ENCODE peak calls at places on chromosomes 12 and 14, in five cellular contexts. One of them, this sample, is unnamed.

GRCh38 chr12:12508612-12509011 is 54.1 kb downstream of the DUSP16 start:
- DNase-seq in HepG2: no peak
- DNase-seq in A549: no peak
- DNase-seq in GM12878: no peak
- DNase-seq in NB4: no peak
- DNase-seq in this sample: no peak

GRCh38 chr14:29035129-29035528 is 268.5 kb downstream of the FOXG1 start:
- DNase-seq in HepG2: no peak
- DNase-seq in A549: no peak
- DNase-seq in GM12878: no peak
- DNase-seq in NB4: no peak
- DNase-seq in this sample: no peak

GRCh38 chr14:46136456-46136855 is 515.1 kb downstream of the RPL10L start:
- DNase-seq in HepG2: no peak
- DNase-seq in A549: no peak
- DNase-seq in GM12878: no peak
- DNase-seq in NB4: no peak
- DNase-seq in this sample: peak

GRCh38 chr12:51828951-51829581 is 19.5 kb downstream of the FIGNL2 start:
- DNase-seq in HepG2: no peak
- DNase-seq in A549: no peak
- DNase-seq in GM12878: no peak
- DNase-seq in NB4: no peak
- DNase-seq in this sample: no peak

GRCh38 chr14:103867523-103867953 is 20.2 kb upstream of the PPP1R13B start:
- DNase-seq in HepG2: no peak
- DNase-seq in A549: no peak
- DNase-seq in GM12878: no peak
- DNase-seq in NB4: no peak
- DNase-seq in this sample: no peak

GRCh38 chr14:50569714-50570274 is 9.8 kb downstream of the ATL1 start:
- DNase-seq in HepG2: no peak
- DNase-seq in A549: no peak
- DNase-seq in GM12878: no peak
- DNase-seq in NB4: no peak
- DNase-seq in this sample: no peak

GRCh38 chr12:132622437-132623071 is 4.0 kb downstream of the P2RX2 start:
- DNase-seq in HepG2: no peak
- DNase-seq in A549: no peak
- DNase-seq in GM12878: no peak
- DNase-seq in NB4: peak
- DNase-seq in this sample: no peak

GRCh38 chr12:15522574-15523187 is 200.4 kb downstream of the PTPRO start:
- DNase-seq in HepG2: peak
- DNase-seq in A549: peak
- DNase-seq in GM12878: no peak
- DNase-seq in NB4: peak
- DNase-seq in this sample: peak

GRCh38 chr12:602700-603068 is 60.6 kb downstream of the NINJ2 start:
- DNase-seq in HepG2: no peak
- DNase-seq in A549: no peak
- DNase-seq in GM12878: no peak
- DNase-seq in NB4: no peak
- DNase-seq in this sample: no peak

GRCh38 chr14:52314521-52315354 is 626 bp downstream of the PTGER2 start:
- DNase-seq in HepG2: no peak
- DNase-seq in A549: peak
- DNase-seq in GM12878: no peak
- DNase-seq in NB4: peak
- DNase-seq in this sample: peak

GRCh38 chr12:105955608-105955931 is 183.2 kb downstream of the NUAK1 start:
- DNase-seq in HepG2: no peak
- DNase-seq in A549: no peak
- DNase-seq in GM12878: no peak
- DNase-seq in NB4: no peak
- DNase-seq in this sample: no peak

GRCh38 chr12:81077686-81078441 is at the start of gene ACSS3:
- DNase-seq in HepG2: peak
- DNase-seq in A549: no peak
- DNase-seq in GM12878: no peak
- DNase-seq in NB4: no peak
- DNase-seq in this sample: no peak

GRCh38 chr12:6963016-6963731 is 7.3 kb downstream of the PHB2 start:
- DNase-seq in HepG2: no peak
- DNase-seq in A549: no peak
- DNase-seq in GM12878: no peak
- DNase-seq in NB4: no peak
- DNase-seq in this sample: no peak

GRCh38 chr14:98198385-98198784 is 1073.6 kb downstream of the BCL11B start:
- DNase-seq in HepG2: no peak
- DNase-seq in A549: no peak
- DNase-seq in GM12878: no peak
- DNase-seq in NB4: peak
- DNase-seq in this sample: no peak

GRCh38 chr14:100902295-100902694 is 1.2 kb downstream of the RTL1 start:
- DNase-seq in HepG2: peak
- DNase-seq in A549: peak
- DNase-seq in GM12878: no peak
- DNase-seq in NB4: peak
- DNase-seq in this sample: no peak

GRCh38 chr12:88909510-88909909 is 329.2 kb upstream of the KITLG start:
- DNase-seq in HepG2: no peak
- DNase-seq in A549: no peak
- DNase-seq in GM12878: no peak
- DNase-seq in NB4: no peak
- DNase-seq in this sample: no peak

GRCh38 chr12:63870838-63871237 is 26.3 kb downstream of the SRGAP1 start:
- DNase-seq in HepG2: no peak
- DNase-seq in A549: no peak
- DNase-seq in GM12878: no peak
- DNase-seq in NB4: no peak
- DNase-seq in this sample: no peak

GRCh38 chr14:71485833-71486232 is 446.4 kb upstream of the RGS6 start:
- DNase-seq in HepG2: no peak
- DNase-seq in A549: no peak
- DNase-seq in GM12878: no peak
- DNase-seq in NB4: no peak
- DNase-seq in this sample: no peak

GRCh38 chr14:71488703-71489141 is 443.5 kb upstream of the RGS6 start:
- DNase-seq in HepG2: no peak
- DNase-seq in A549: no peak
- DNase-seq in GM12878: no peak
- DNase-seq in NB4: no peak
- DNase-seq in this sample: no peak

GRCh38 chr14:71487941-71488340 is 444.3 kb upstream of the RGS6 start:
- DNase-seq in HepG2: no peak
- DNase-seq in A549: no peak
- DNase-seq in GM12878: no peak
- DNase-seq in NB4: no peak
- DNase-seq in this sample: no peak

GRCh38 chr14:71487449-71487848 is 444.8 kb upstream of the RGS6 start:
- DNase-seq in HepG2: no peak
- DNase-seq in A549: no peak
- DNase-seq in GM12878: no peak
- DNase-seq in NB4: no peak
- DNase-seq in this sample: no peak

GRCh38 chr14:71486274-71486673 is 446.0 kb upstream of the RGS6 start:
- DNase-seq in HepG2: no peak
- DNase-seq in A549: no peak
- DNase-seq in GM12878: no peak
- DNase-seq in NB4: no peak
- DNase-seq in this sample: no peak
- TF ChIP-seq MAX in HepG2: no peak
- TF ChIP-seq MAX in A549: no peak
- TF ChIP-seq MAX in GM12878: no peak
- TF ChIP-seq MAX in NB4: no peak
- TF ChIP-seq MAX in this sample: no peak

GRCh38 chr12:57896139-57896436 is 45.3 kb upstream of the ATP23 start:
- DNase-seq in HepG2: no peak
- DNase-seq in A549: no peak
- DNase-seq in GM12878: no peak
- DNase-seq in NB4: no peak
- DNase-seq in this sample: no peak

GRCh38 chr12:57898308-57898970 is 42.9 kb upstream of the ATP23 start:
- DNase-seq in HepG2: no peak
- DNase-seq in A549: no peak
- DNase-seq in GM12878: peak
- DNase-seq in NB4: no peak
- DNase-seq in this sample: peak

GRCh38 chr12:57895337-57896138 is 45.8 kb upstream of the ATP23 start:
- DNase-seq in HepG2: no peak
- DNase-seq in A549: no peak
- DNase-seq in GM12878: no peak
- DNase-seq in NB4: no peak
- DNase-seq in this sample: no peak

GRCh38 chr12:57897296-57897974 is 43.9 kb upstream of the ATP23 start:
- DNase-seq in HepG2: no peak
- DNase-seq in A549: no peak
- DNase-seq in GM12878: no peak
- DNase-seq in NB4: no peak
- DNase-seq in this sample: no peak

DNA sequence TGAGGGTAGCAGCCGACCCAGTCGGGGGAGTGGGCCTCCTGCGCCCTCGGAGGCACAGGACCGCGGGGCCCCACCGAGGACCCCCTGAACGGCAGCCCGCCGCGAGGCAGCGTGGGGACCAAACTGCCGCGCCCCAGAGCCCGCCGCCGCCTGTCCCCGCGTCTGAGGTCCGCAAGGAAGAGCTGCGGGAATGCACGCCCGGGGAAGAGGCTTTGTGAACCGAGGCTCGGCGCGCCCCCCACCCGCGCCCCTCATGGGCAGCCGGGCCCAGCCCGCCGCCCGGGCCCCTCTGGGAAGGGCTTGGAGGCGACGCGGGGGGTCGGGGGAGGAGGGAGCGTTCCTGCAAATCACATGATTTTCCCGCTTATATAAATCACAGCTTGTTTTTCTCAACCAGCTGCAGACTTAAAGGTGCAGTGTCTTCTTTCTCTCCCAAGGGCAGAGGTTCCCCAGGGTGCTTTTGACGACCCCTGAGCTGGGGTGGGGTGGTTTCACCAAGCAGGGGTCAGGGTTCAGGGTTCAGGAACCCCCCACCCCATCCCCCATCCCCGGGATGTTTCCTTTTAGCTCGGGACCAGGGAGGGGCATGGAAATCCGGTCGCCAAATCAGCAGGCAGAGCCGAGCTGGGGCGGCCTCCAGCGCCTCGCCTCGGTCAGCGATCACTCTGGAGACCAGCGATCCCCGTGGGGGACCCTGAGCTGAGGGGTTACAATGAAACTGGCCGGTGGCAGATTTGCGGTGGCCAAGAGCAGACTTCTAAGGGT is 44.7 kb upstream of the ATP23 start:
- DNase-seq in HepG2: no peak
- DNase-seq in A549: peak
- DNase-seq in GM12878: no peak
- DNase-seq in NB4: no peak
- DNase-seq in this sample: peak
- TF ChIP-seq POLR2A in HepG2: no peak
- TF ChIP-seq POLR2A in A549: no peak
- TF ChIP-seq POLR2A in GM12878: no peak
- TF ChIP-seq POLR2A in NB4: no peak
- TF ChIP-seq POLR2A in this sample: peak

GRCh38 chr12:79006306-79006705 is 141.7 kb downstream of the SYT1 start:
- DNase-seq in HepG2: no peak
- DNase-seq in A549: no peak
- DNase-seq in GM12878: no peak
- DNase-seq in NB4: peak
- DNase-seq in this sample: no peak

GRCh38 chr12:79000501-79000900 is 135.9 kb downstream of the SYT1 start:
- DNase-seq in HepG2: no peak
- DNase-seq in A549: no peak
- DNase-seq in GM12878: no peak
- DNase-seq in NB4: no peak
- DNase-seq in this sample: no peak

GRCh38 chr12:79001404-79001803 is 136.8 kb downstream of the SYT1 start:
- DNase-seq in HepG2: no peak
- DNase-seq in A549: no peak
- DNase-seq in GM12878: no peak
- DNase-seq in NB4: no peak
- DNase-seq in this sample: no peak
- TF ChIP-seq MAX in HepG2: no peak
- TF ChIP-seq MAX in A549: no peak
- TF ChIP-seq MAX in GM12878: no peak
- TF ChIP-seq MAX in NB4: no peak
- TF ChIP-seq MAX in this sample: no peak

GRCh38 chr12:57088442-57089258 is at the start of gene NAB2:
- DNase-seq in HepG2: peak
- DNase-seq in A549: peak
- DNase-seq in GM12878: peak
- DNase-seq in NB4: peak
- DNase-seq in this sample: peak
- TF ChIP-seq POLR2A in HepG2: peak
- TF ChIP-seq POLR2A in A549: peak
- TF ChIP-seq POLR2A in GM12878: peak
- TF ChIP-seq POLR2A in NB4: peak
- TF ChIP-seq POLR2A in this sample: peak

This sample was measured in endothelial cell of umbilical vein.